ENCODE peak calls at places on chromosomes 16 and 17, in nine cellular contexts. U, S, L, A, K, T, R, Y and G are unnamed samples.

GRCh38 chr17:50689956-50690886 is 17.5 kb downstream of the ANKRD40 start:
- DNase-seq in R (no peak), L (no peak), K (peak; percentile 49), Y (no peak), A (no peak), T (no peak), U (no peak), S (no peak), G (no peak)

GRCh38 chr16:77660311-77660710 is 62.0 kb upstream of the NUDT7 start:
- DNase-seq in U (peak; percentile 16), R (no peak), A (peak; percentile 7), L (no peak), Y (no peak), S (no peak), K (peak; percentile 74), T (peak; percentile 9), G (no peak)

GRCh38 chr17:66468241-66469087 is 166.1 kb downstream of the PRKCA start:
- DNase-seq in A (peak; percentile 34), K (peak; percentile 40), T (peak; percentile 16), R (no peak), L (no peak), U (no peak), S (no peak), Y (no peak), G (peak; percentile 42)

GRCh38 chr17:16283705-16284104 is 66.7 kb downstream of the PIGL start:
- DNase-seq in U (no peak), T (no peak), Y (no peak), K (no peak), R (no peak), A (peak; percentile 50), S (no peak), L (no peak), G (no peak)

GRCh38 chr16:48165961-48166578 is 10.3 kb upstream of the ABCC12 start:
- DNase-seq in S (no peak), Y (no peak), L (no peak), R (no peak), K (no peak), U (no peak), T (peak; percentile 43), A (no peak), G (no peak)

GRCh38 chr16:1537763-1538289 is 4.4 kb downstream of the TMEM204 start:
- DNase-seq in R (peak; percentile 49), K (no peak), L (no peak), U (no peak), Y (no peak), T (no peak), S (no peak), A (no peak), G (peak; percentile 50)

GRCh38 chr16:23432176-23433128 is 20.5 kb downstream of the COG7 start:
- DNase-seq in Y (no peak), U (no peak), T (no peak), A (no peak), L (no peak), S (no peak), K (no peak), R (no peak), G (no peak)

GRCh38 chr17:65533855-65534457 is 27.5 kb downstream of the AXIN2 start:
- DNase-seq in R (no peak), K (no peak), A (no peak), Y (no peak), L (no peak), U (no peak), T (no peak), S (no peak), G (no peak)

GRCh38 chr17:66834919-66835454 is at the start of gene CACNG5:
- DNase-seq in Y (peak; percentile 55), R (no peak), S (no peak), A (no peak), L (no peak), T (peak; percentile 3), K (peak; percentile 72), U (no peak), G (no peak)

GRCh38 chr16:23862556-23862955 is 26.8 kb downstream of the PRKCB start:
- DNase-seq in Y (no peak), K (no peak), T (no peak), R (no peak), U (no peak), S (no peak), A (no peak), L (no peak), G (no peak)

DNA sequence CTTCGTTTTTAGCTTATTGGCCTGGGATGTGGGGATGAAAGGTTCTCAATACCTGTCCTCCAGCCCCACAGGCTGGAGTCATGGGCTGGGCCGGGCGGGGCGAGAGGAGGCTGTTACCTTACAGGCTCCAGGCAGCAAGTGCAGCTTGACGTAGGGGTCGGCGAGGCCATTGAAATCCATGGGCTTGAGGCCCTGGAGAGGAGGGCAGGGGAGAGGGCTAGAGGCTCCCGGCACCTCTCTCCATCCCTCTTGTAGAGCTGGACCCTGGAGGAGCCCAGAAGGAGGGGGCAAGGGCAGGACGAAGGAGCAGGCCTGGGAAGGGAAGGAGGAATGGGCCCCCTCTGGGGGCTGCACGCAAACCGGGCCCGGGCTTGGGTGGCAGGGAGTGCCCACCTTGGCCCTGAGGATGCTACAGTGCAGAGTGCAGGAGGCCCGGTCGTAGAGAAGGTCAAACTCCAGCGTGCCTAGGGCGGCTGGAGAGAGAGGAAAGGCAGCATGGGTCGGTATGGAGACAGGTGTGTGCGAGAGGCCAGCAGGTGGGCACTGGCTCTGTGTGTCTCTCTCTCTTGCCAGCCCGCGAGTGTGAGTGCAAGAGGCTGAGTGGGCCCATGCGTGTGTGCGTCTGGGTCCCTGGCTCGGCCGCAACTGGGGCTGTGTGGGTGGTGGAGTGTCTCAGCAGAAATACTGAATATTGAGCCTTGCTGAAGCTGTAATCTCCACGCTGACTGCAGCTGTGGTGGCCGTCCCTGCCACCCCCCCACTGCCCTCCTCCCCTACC is 1.6 kb downstream of the DOC2A start:
- DNase-seq in S (peak; percentile 50), Y (no peak), L (no peak), A (no peak), T (no peak), R (no peak), K (peak; percentile 27), U (no peak), G (peak; percentile 49)
- H3K4me3 ChIP-seq in S (no peak overlapping the region), Y (no peak overlapping the region), L (no peak overlapping the region), A (no peak overlapping the region), T (no peak overlapping the region), R (no peak overlapping the region), K (peak overlapping the region; percentile 91), U (no peak overlapping the region), G (no peak overlapping the region)

GRCh38 chr16:67900156-67900555 is 7.1 kb downstream of the PSKH1 start:
- DNase-seq in R (no peak), Y (no peak), U (no peak), K (no peak), A (no peak), S (no peak), T (no peak), L (no peak), G (no peak)

GRCh38 chr16:67901734-67902133 is 8.7 kb downstream of the PSKH1 start:
- DNase-seq in A (no peak), K (no peak), L (no peak), T (no peak), U (no peak), R (no peak), Y (no peak), S (no peak), G (no peak)

GRCh38 chr16:67892899-67893790 is at the start of gene PSKH1:
- DNase-seq in T (peak; percentile 96), L (peak; percentile 96), S (peak; percentile 96), Y (peak; percentile 98), R (peak; percentile 99), U (peak; percentile 76), K (peak; percentile 99), A (peak; percentile 88), G (peak; percentile 99)

GRCh38 chr16:67893791-67894399 is 841 bp downstream of the PSKH1 start:
- DNase-seq in U (no peak), S (no peak), L (no peak), R (no peak), Y (no peak), A (no peak), T (peak; percentile 37), K (no peak), G (no peak)

DNA sequence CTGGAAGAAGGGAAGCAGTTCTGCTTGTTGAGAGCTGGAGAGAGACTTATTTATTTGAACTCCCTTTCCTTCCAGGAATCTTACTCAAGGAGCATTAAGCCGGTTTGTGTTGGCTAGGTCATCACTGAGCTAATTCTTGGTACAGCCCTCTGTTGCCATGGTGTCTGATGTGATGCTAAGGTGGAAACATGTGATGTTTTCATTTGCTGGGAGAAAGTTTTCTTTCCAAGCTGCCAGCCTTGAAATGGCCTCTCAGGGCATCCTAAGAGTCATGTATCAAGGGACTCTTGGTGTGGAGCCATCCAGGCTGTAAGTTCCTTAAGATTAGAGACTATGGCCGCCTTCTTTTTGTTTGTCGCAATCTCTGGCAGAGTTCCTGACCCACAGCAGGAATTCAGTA is 4.2 kb downstream of the PSKH1 start:
- DNase-seq in T (no peak), U (no peak), S (no peak), K (no peak), Y (no peak), L (no peak), A (no peak), R (no peak), G (peak; percentile 44)
- H3K4me3 ChIP-seq in T (no peak overlapping the region), U (no peak overlapping the region), S (no peak overlapping the region), K (no peak overlapping the region), Y (no peak overlapping the region), L (no peak overlapping the region), A (no peak overlapping the region), R (no peak overlapping the region), G (no peak overlapping the region)

DNA sequence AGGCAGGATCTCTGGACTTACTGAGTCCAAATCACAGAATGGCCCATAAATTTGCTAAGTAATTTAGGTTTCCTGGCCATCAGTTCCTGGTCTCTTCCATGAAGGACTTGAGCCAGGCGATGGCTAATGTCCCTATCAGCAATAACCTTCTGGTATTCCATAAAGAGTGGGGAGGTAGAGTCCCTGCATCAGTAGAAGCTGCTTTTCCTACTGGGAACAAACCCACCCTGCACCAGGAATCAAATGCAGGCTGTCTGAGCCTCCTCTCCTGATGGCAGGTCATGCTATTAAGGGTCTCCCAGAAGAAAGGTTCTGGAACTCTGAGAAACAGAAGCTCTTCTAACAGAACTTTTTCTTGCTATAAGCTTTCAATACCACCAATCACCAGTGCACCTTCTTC is 1.5 kb upstream of the HPR start:
- DNase-seq in T (no peak), U (no peak), L (no peak), K (no peak), A (no peak), Y (no peak), R (no peak), S (no peak), G (no peak)
- H3K4me3 ChIP-seq in T (no peak overlapping the region), U (no peak overlapping the region), L (no peak overlapping the region), K (no peak overlapping the region), A (no peak overlapping the region), Y (no peak overlapping the region), R (no peak overlapping the region), S (no peak overlapping the region), G (no peak overlapping the region)

DNA sequence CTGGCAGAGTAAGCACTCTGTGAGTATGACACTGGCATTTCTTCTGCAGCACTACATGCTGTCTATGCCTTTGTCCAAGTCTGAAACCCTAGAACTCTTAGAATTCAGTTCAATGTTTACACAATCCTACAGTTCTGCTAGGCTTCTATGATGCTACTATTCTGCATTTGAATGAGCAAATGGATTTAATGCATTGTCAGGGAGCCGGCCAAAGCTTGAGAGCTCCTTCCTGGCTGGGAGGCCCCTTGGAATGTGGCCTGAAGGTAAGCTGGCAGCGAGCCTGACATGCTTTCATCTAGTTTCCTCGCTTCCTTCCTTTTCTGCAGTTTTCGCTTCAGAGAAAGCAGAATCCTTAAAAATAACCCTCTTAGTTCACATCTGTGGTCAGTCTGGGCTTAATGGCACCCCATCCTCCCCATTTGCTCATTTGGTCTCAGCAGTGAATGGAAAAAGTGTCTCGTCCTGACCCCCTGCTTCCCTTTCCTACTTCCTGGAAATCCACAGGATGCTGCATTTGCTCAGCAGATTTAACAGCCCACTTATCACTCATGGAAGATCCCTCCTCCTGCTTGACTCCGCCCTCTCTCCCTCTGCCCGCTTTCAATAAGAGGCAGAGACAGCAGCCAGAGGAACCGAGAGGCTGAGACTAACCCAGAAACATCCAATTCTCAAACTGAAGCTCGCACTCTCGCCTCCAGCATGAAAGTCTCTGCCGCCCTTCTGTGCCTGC is at the start of gene CCL2:
- DNase-seq in Y (peak; percentile 92), L (peak; percentile 81), A (peak; percentile 88), K (peak; percentile 85), S (no peak), U (no peak), T (no peak), R (peak; percentile 62), G (peak; percentile 80)
- H3K4me3 ChIP-seq in Y (peak within 1 kb of the TSS; percentile 50), L (peak within 1 kb of the TSS; percentile 28), A (peak within 1 kb of the TSS; percentile 32), K (peak within 1 kb of the TSS; percentile 46), S (peak within 1 kb of the TSS; percentile 8), U (peak within 1 kb of the TSS; percentile 22), T (no peak within 1 kb of the TSS), R (peak within 1 kb of the TSS; percentile 63), G (peak within 1 kb of the TSS; percentile 36)